ENCODE peak calls at places on chromosomes 7 and 10, in seven cellular contexts. N is RCC 7860; L is fibroblast of the conjunctiva; O is aorta; D is activated naive CD4-positive, alpha-beta T cell; B is astrocyte of the spinal cord; T is left ventricle myocardium inferior. A is an unnamed sample.
A peak's percentile ranks its signal among the peaks of the same experiment; 100 is the strongest.

GRCh38 chr10:121710207-121710606 is 112.0 kb upstream of the FGFR2 start:
- DNase-seq in T (no peak), L (no peak), D (no peak), O (no peak), N (no peak), B (no peak), A (peak; percentile 61)

GRCh38 chr7:117323585-117323876 is 673 bp upstream of the WNT2 start:
- DNase-seq in O (no peak), D (no peak), L (no peak), B (peak; percentile 65), N (no peak), T (no peak), A (peak; percentile 42)

GRCh38 chr7:43461349-43462024 is 121.4 kb upstream of the STK17A start:
- DNase-seq in O (no peak), N (no peak), L (no peak), D (no peak), B (no peak), T (no peak), A (no peak)

GRCh38 chr10:108598831-108599230 is 1324.5 kb downstream of the XPNPEP1 start:
- DNase-seq in O (no peak), T (no peak), B (no peak), L (no peak), N (no peak), D (no peak), A (no peak)

GRCh38 chr7:22447759-22448158 is 52.2 kb downstream of the STEAP1B start:
- DNase-seq in L (no peak), T (no peak), O (no peak), N (no peak), B (no peak), D (no peak), A (no peak)

GRCh38 chr10:119205926-119206602 is 1.3 kb upstream of the GRK5 start:
- DNase-seq in T (peak; percentile 83), B (no peak), D (no peak), O (peak; percentile 82), N (peak; percentile 16), L (no peak), A (no peak)

GRCh38 chr7:128993419-128993818 is 55.7 kb downstream of the IRF5 start:
- DNase-seq in T (no peak), B (no peak), N (no peak), D (no peak), L (no peak), O (no peak), A (no peak)

GRCh38 chr10:88291289-88292184 is 291.6 kb downstream of the RNLS start:
- DNase-seq in O (no peak), B (no peak), T (no peak), N (no peak), D (no peak), L (no peak), A (no peak)

GRCh38 chr7:142770720-142771352 is at the start of gene PRSS2:
- DNase-seq in B (no peak), L (no peak), T (no peak), N (no peak), O (no peak), D (no peak), A (no peak)

GRCh38 chr7:42372498-42372897 is 135.5 kb upstream of the GLI3 start:
- DNase-seq in L (no peak), O (no peak), T (no peak), B (no peak), D (no peak), N (no peak), A (no peak)

GRCh38 chr10:91220954-91221696 is 662 bp downstream of the PCGF5 start:
- DNase-seq in O (peak; percentile 59), L (no peak), D (no peak), N (no peak), B (peak; percentile 19), T (no peak), A (peak; percentile 21)

GRCh38 chr7:66281678-66282593 is 76.8 kb downstream of the TPST1 start:
- DNase-seq in N (peak; percentile 99), B (peak; percentile 97), L (peak; percentile 75), O (peak; percentile 70), D (no peak), T (no peak), A (no peak)

GRCh38 chr7:95901006-95901405 is 128.7 kb downstream of the DYNC1I1 start:
- DNase-seq in D (no peak), T (no peak), L (no peak), O (no peak), B (no peak), N (no peak), A (no peak)

GRCh38 chr10:58963723-58964124 is 212.7 kb upstream of the PHYHIPL start:
- DNase-seq in B (no peak), D (no peak), L (no peak), N (no peak), O (no peak), T (no peak), A (no peak)

GRCh38 chr7:155877167-155877566 is 64.9 kb upstream of the SHH start:
- DNase-seq in B (no peak), O (no peak), L (no peak), T (no peak), N (no peak), D (no peak), A (no peak)

GRCh38 chr7:37408885-37409248 is 39.8 kb downstream of the ELMO1 start:
- DNase-seq in N (no peak), D (no peak), O (no peak), B (no peak), T (no peak), L (no peak), A (no peak)

GRCh38 chr10:99224766-99225165 is 10.9 kb downstream of the HPSE2 start:
- DNase-seq in O (no peak), L (no peak), B (no peak), T (no peak), D (no peak), N (no peak), A (no peak)

GRCh38 chr10:90779573-90779972 is 78.3 kb downstream of the HTR7 start:
- DNase-seq in D (no peak), B (no peak), O (no peak), L (no peak), N (no peak), T (no peak), A (no peak)

GRCh38 chr10:110918633-110919348 is at the start of gene BBIP1:
- DNase-seq in D (peak; percentile 60), N (peak; percentile 100), O (no peak), B (peak; percentile 100), T (no peak), L (peak; percentile 100), A (peak; percentile 100)

GRCh38 chr7:149853157-149853556 is 15.0 kb downstream of the ZNF862 start:
- DNase-seq in T (no peak), N (no peak), O (no peak), B (peak; percentile 42), D (no peak), L (no peak), A (no peak)

GRCh38 chr7:18890134-18890533 is 227.3 kb downstream of the TWIST1 start:
- DNase-seq in L (peak; percentile 69), B (peak; percentile 47), N (peak; percentile 25), T (no peak), D (no peak), O (no peak), A (no peak)

GRCh38 chr7:157513682-157514081 is 176.9 kb downstream of the DNAJB6 start:
- DNase-seq in O (no peak), B (no peak), D (no peak), L (no peak), T (no peak), N (no peak), A (no peak)

GRCh38 chr7:69418865-69419670 is 179.2 kb upstream of the AUTS2 start:
- DNase-seq in N (no peak), B (no peak), T (no peak), O (no peak), L (no peak), D (no peak), A (no peak)

GRCh38 chr10:13414855-13415254 is 66.8 kb upstream of the SEPHS1 start:
- DNase-seq in N (no peak), L (no peak), D (no peak), O (no peak), T (no peak), B (peak; percentile 16), A (peak; percentile 39)

GRCh38 chr7:151143261-151144015 is 24.1 kb downstream of the GBX1 start:
- DNase-seq in D (no peak), T (no peak), N (no peak), O (no peak), B (no peak), L (no peak), A (peak; percentile 37)

GRCh38 chr7:91651986-91652385 is 228.5 kb downstream of the MTERF1 start:
- DNase-seq in N (no peak), O (no peak), T (no peak), B (no peak), L (no peak), D (no peak), A (no peak)

GRCh38 chr10:102595914-102596313 is 48.4 kb upstream of the TRIM8 start:
- DNase-seq in D (no peak), O (no peak), N (no peak), L (no peak), T (no peak), B (no peak), A (no peak)

GRCh38 chr7:33882950-33883349 is 22.4 kb upstream of the BMPER start:
- DNase-seq in L (no peak), N (no peak), O (no peak), T (no peak), B (no peak), D (no peak), A (no peak)

A was measured in cardiac muscle cell.